ENCODE peak calls at places on chromosomes 7 and 10, in seven cellular contexts. J is GM12878, W is HCT116, B is SK-N-SH, D is H1, G is HepG2, I is K562. A is an unnamed sample.

GRCh38 chr7:71535616-71536015 is 403.7 kb downstream of the GALNT17 start:
- DNase-seq in J (no peak), I (no peak), D (no peak), G (no peak), B (no peak), W (no peak), A (no peak)

GRCh38 chr7:152107945-152108344 is 82.5 kb downstream of the GALNT11 start:
- DNase-seq in B (no peak), J (no peak), D (no peak), W (no peak), I (no peak), G (no peak), A (no peak)

GRCh38 chr10:3406556-3406955 is 234.0 kb upstream of the PITRM1 start:
- DNase-seq in G (no peak), W (no peak), J (no peak), I (no peak), D (no peak), B (no peak), A (no peak)

GRCh38 chr10:112585052-112585451 is 138.0 kb downstream of the VTI1A start:
- DNase-seq in J (no peak), D (no peak), I (no peak), W (peak; percentile 36), G (no peak), B (no peak), A (no peak)

GRCh38 chr10:28744021-28744420 is 66.7 kb downstream of the BAMBI start:
- DNase-seq in J (no peak), B (no peak), I (no peak), D (no peak), G (no peak), W (no peak), A (no peak)

GRCh38 chr10:111233439-111233838 is 156.6 kb downstream of the ADRA2A start:
- DNase-seq in B (no peak), I (peak; percentile 1), G (no peak), W (no peak), D (no peak), J (no peak), A (peak; percentile 67)

GRCh38 chr7:157700237-157701005 is 363.6 kb downstream of the DNAJB6 start:
- DNase-seq in W (no peak), J (no peak), D (no peak), B (no peak), G (no peak), I (no peak), A (no peak)

GRCh38 chr10:17233534-17233933 is 5.5 kb downstream of the VIM start:
- DNase-seq in J (no peak), G (no peak), D (no peak), W (no peak), I (no peak), B (no peak), A (no peak)

GRCh38 chr10:105834261-105835059 is 1193.4 kb downstream of the SORCS3 start:
- DNase-seq in G (no peak), D (no peak), B (no peak), J (no peak), W (no peak), I (no peak), A (no peak)

GRCh38 chr7:102099474-102099873 is 187.2 kb upstream of the SH2B2 start:
- DNase-seq in W (no peak), G (no peak), D (no peak), I (no peak), B (no peak), J (no peak), A (no peak)

GRCh38 chr10:78925800-78926319 is 142.9 kb upstream of the ZMIZ1 start:
- DNase-seq in G (no peak), D (no peak), J (no peak), W (no peak), B (no peak), I (peak; percentile 76), A (no peak)

GRCh38 chr10:6195376-6195775 is 7.4 kb upstream of the PFKFB3 start:
- DNase-seq in G (no peak), J (no peak), B (no peak), D (no peak), I (no peak), W (no peak), A (no peak)

GRCh38 chr10:86210416-86210815 is 156.2 kb downstream of the GRID1 start:
- DNase-seq in G (no peak), J (no peak), W (no peak), I (no peak), D (no peak), B (no peak), A (no peak)

GRCh38 chr7:99558306-99559275 is at the start of gene ZNF655:
- DNase-seq in D (no peak), G (peak; percentile 90), J (peak; percentile 53), B (peak; percentile 100), W (peak; percentile 82), I (peak; percentile 97), A (peak; percentile 80)

GRCh38 chr10:124632064-124632531 is 112.1 kb downstream of the FAM53B start:
- DNase-seq in W (no peak), I (no peak), D (no peak), G (peak; percentile 8), B (peak; percentile 58), J (no peak), A (peak; percentile 42)

GRCh38 chr7:43878867-43879266 is 9.6 kb upstream of the MRPS24 start:
- DNase-seq in W (no peak), J (no peak), I (no peak), G (no peak), D (no peak), B (no peak), A (no peak)

GRCh38 chr10:124588736-124589451 is 127.3 kb downstream of the LHPP start:
- DNase-seq in B (no peak), W (no peak), J (no peak), D (no peak), I (peak; percentile 87), G (peak; percentile 15), A (no peak)

GRCh38 chr7:44117801-44118429 is 5.4 kb downstream of the POLD2 start:
- DNase-seq in G (no peak), I (no peak), J (no peak), W (no peak), D (no peak), B (no peak), A (no peak)

GRCh38 chr10:89279449-89279869 is 22.4 kb upstream of the IFIT2 start:
- DNase-seq in G (no peak), B (no peak), W (no peak), D (no peak), J (no peak), I (no peak), A (no peak)

GRCh38 chr10:72812798-72813430 is 80.6 kb upstream of the OIT3 start:
- DNase-seq in I (no peak), G (no peak), D (no peak), B (no peak), J (no peak), W (peak; percentile 42), A (peak; percentile 9)

GRCh38 chr10:1381339-1381738 is 325.2 kb downstream of the WDR37 start:
- DNase-seq in D (no peak), G (no peak), J (no peak), I (no peak), W (no peak), B (no peak), A (no peak)

GRCh38 chr10:17564911-17565310 is 52.3 kb downstream of the HACD1 start:
- DNase-seq in J (no peak), G (no peak), B (no peak), W (no peak), D (no peak), I (no peak), A (no peak)

GRCh38 chr10:76333331-76333730 is 901.9 kb downstream of the LRMDA start:
- DNase-seq in I (no peak), W (no peak), D (no peak), B (no peak), G (no peak), J (no peak), A (no peak)

GRCh38 chr7:149284343-149284742 is 22.3 kb downstream of the ZNF783 start:
- DNase-seq in D (no peak), W (no peak), G (no peak), B (no peak), I (no peak), J (no peak), A (no peak)

GRCh38 chr7:131557521-131558385 is 1.3 kb upstream of the PODXL start:
- DNase-seq in B (peak; percentile 86), G (no peak), J (no peak), W (no peak), D (peak; percentile 75), I (no peak), A (no peak)

GRCh38 chr7:13067036-13067435 is 379.6 kb downstream of the ARL4A start:
- DNase-seq in G (no peak), J (no peak), I (peak; percentile 54), B (no peak), W (no peak), D (no peak), A (no peak)

GRCh38 chr7:18488047-18488446 is 7.5 kb upstream of the HDAC9 start:
- DNase-seq in B (no peak), J (no peak), I (no peak), W (no peak), G (no peak), D (no peak), A (no peak)

GRCh38 chr7:18494821-18495408 is 634 bp upstream of the HDAC9 start:
- DNase-seq in I (no peak), G (no peak), D (no peak), J (no peak), B (no peak), W (no peak), A (no peak)

GRCh38 chr7:18491871-18492270 is 3.7 kb upstream of the HDAC9 start:
- DNase-seq in J (no peak), B (no peak), I (no peak), D (no peak), W (no peak), G (no peak), A (no peak)

DNA sequence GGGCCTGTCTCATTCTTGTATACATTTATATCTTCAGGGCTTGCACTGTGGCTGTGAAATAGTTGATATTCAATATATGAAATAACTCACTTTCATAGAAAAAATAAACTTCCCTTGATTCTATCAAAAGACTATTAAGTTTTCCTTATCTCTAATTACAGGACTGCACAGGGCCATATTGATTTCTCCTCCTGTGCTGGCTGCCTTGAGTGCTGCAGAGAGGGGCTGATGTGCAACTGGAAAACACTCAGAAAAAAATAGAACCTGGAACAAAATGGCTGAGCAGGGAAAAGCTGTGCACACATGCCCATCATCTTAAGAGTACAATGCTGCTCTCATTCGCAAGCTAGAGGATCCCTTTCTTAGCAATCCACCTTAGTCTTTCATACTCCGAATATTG is 5.9 kb upstream of the HDAC9 start:
- DNase-seq in J (no peak), G (no peak), B (no peak), I (no peak), D (no peak), W (no peak), A (no peak)
- TF ChIP-seq JUND in J (no peak), G (no peak), B (no peak), I (no peak), D (no peak), W (no peak), A (no peak)

GRCh38 chr7:29852457-29852856 is 46.1 kb downstream of the WIPF3 start:
- DNase-seq in G (no peak), W (no peak), J (no peak), I (no peak), D (no peak), B (no peak), A (peak; percentile 35)
- TF ChIP-seq JUND in G (no peak), W (no peak), J (no peak), I (no peak), D (no peak), B (no peak), A (no peak)

GRCh38 chr7:16753932-16754571 is 497 bp downstream of the TSPAN13 start:
- DNase-seq in B (peak; percentile 81), W (no peak), D (no peak), J (no peak), G (peak; percentile 8), I (peak; percentile 55), A (peak; percentile 62)
- TF ChIP-seq JUND in B (no peak), W (no peak), D (no peak), J (no peak), G (no peak), I (no peak), A (no peak)

GRCh38 chr10:10038358-10038757 is 979.3 kb upstream of the CELF2 start:
- DNase-seq in B (no peak), D (no peak), W (no peak), I (no peak), J (no peak), G (no peak), A (peak; percentile 13)
- TF ChIP-seq JUND in B (no peak), D (no peak), W (no peak), I (no peak), J (no peak), G (no peak), A (peak; percentile 14)